ENCODE peak calls at places on chromosomes 7 and 10, in eight cellular contexts. One of them, this sample, is unnamed.

GRCh38 chr10:45373783-45374450 is at the start of gene ALOX5:
- DNase-seq in CD8-positive, alpha-beta T cell: no peak
- DNase-seq in cardiac fibroblast: peak; percentile 13
- DNase-seq in AG04450: no peak
- DNase-seq in tibial artery: peak; percentile 77
- DNase-seq in right lobe of liver: peak; percentile 86
- DNase-seq in fibroblast of lung: no peak
- DNase-seq in endothelial cell: peak; percentile 16
- DNase-seq in this sample: peak; percentile 58

GRCh38 chr10:5423774-5424173 is 11.4 kb downstream of the NET1 start:
- DNase-seq in CD8-positive, alpha-beta T cell: no peak
- DNase-seq in cardiac fibroblast: no peak
- DNase-seq in AG04450: no peak
- DNase-seq in tibial artery: no peak
- DNase-seq in right lobe of liver: no peak
- DNase-seq in fibroblast of lung: no peak
- DNase-seq in endothelial cell: no peak
- DNase-seq in this sample: no peak

GRCh38 chr10:3882855-3883254 is 97.8 kb upstream of the KLF6 start:
- DNase-seq in CD8-positive, alpha-beta T cell: peak; percentile 19
- DNase-seq in cardiac fibroblast: no peak
- DNase-seq in AG04450: no peak
- DNase-seq in tibial artery: no peak
- DNase-seq in right lobe of liver: no peak
- DNase-seq in fibroblast of lung: no peak
- DNase-seq in endothelial cell: no peak
- DNase-seq in this sample: no peak

GRCh38 chr7:32395168-32395567 is 95.0 kb downstream of the LSM5 start:
- DNase-seq in CD8-positive, alpha-beta T cell: no peak
- DNase-seq in cardiac fibroblast: no peak
- DNase-seq in AG04450: no peak
- DNase-seq in tibial artery: no peak
- DNase-seq in right lobe of liver: no peak
- DNase-seq in fibroblast of lung: no peak
- DNase-seq in endothelial cell: no peak
- DNase-seq in this sample: no peak

GRCh38 chr7:73342645-73343044 is 14.7 kb downstream of the FKBP6 start:
- DNase-seq in CD8-positive, alpha-beta T cell: no peak
- DNase-seq in cardiac fibroblast: peak; percentile 73
- DNase-seq in AG04450: peak; percentile 33
- DNase-seq in tibial artery: no peak
- DNase-seq in right lobe of liver: no peak
- DNase-seq in fibroblast of lung: peak; percentile 78
- DNase-seq in endothelial cell: peak; percentile 25
- DNase-seq in this sample: no peak

GRCh38 chr7:80722596-80723141 is 84.2 kb downstream of the CD36 start:
- DNase-seq in CD8-positive, alpha-beta T cell: no peak
- DNase-seq in cardiac fibroblast: peak; percentile 98
- DNase-seq in AG04450: peak; percentile 99
- DNase-seq in tibial artery: peak; percentile 87
- DNase-seq in right lobe of liver: no peak
- DNase-seq in fibroblast of lung: peak; percentile 100
- DNase-seq in endothelial cell: no peak
- DNase-seq in this sample: no peak

GRCh38 chr7:140316165-140316661 is 82.1 kb downstream of the SLC37A3 start:
- DNase-seq in CD8-positive, alpha-beta T cell: no peak
- DNase-seq in cardiac fibroblast: peak; percentile 81
- DNase-seq in AG04450: peak; percentile 16
- DNase-seq in tibial artery: peak; percentile 94
- DNase-seq in right lobe of liver: no peak
- DNase-seq in fibroblast of lung: peak; percentile 62
- DNase-seq in endothelial cell: no peak
- DNase-seq in this sample: no peak

GRCh38 chr7:93890041-93890463 is 501 bp downstream of the TFPI2 start:
- DNase-seq in CD8-positive, alpha-beta T cell: no peak
- DNase-seq in cardiac fibroblast: peak; percentile 72
- DNase-seq in AG04450: no peak
- DNase-seq in tibial artery: no peak
- DNase-seq in right lobe of liver: no peak
- DNase-seq in fibroblast of lung: peak; percentile 60
- DNase-seq in endothelial cell: peak; percentile 36
- DNase-seq in this sample: no peak

GRCh38 chr10:87670591-87670990 is 10.9 kb downstream of the PAPSS2 start:
- DNase-seq in CD8-positive, alpha-beta T cell: no peak
- DNase-seq in cardiac fibroblast: no peak
- DNase-seq in AG04450: no peak
- DNase-seq in tibial artery: no peak
- DNase-seq in right lobe of liver: no peak
- DNase-seq in fibroblast of lung: no peak
- DNase-seq in endothelial cell: no peak
- DNase-seq in this sample: no peak

GRCh38 chr10:120503695-120504094 is 46.7 kb downstream of the PLPP4 start:
- DNase-seq in CD8-positive, alpha-beta T cell: no peak
- DNase-seq in cardiac fibroblast: no peak
- DNase-seq in AG04450: no peak
- DNase-seq in tibial artery: no peak
- DNase-seq in right lobe of liver: no peak
- DNase-seq in fibroblast of lung: no peak
- DNase-seq in endothelial cell: no peak
- DNase-seq in this sample: no peak

GRCh38 chr7:137160236-137160635 is 183.3 kb downstream of the PTN start:
- DNase-seq in CD8-positive, alpha-beta T cell: no peak
- DNase-seq in cardiac fibroblast: no peak
- DNase-seq in AG04450: no peak
- DNase-seq in tibial artery: no peak
- DNase-seq in right lobe of liver: no peak
- DNase-seq in fibroblast of lung: peak; percentile 12
- DNase-seq in endothelial cell: no peak
- DNase-seq in this sample: no peak

GRCh38 chr7:95723583-95724180 is 48.7 kb upstream of the DYNC1I1 start:
- DNase-seq in CD8-positive, alpha-beta T cell: no peak
- DNase-seq in cardiac fibroblast: peak; percentile 60
- DNase-seq in AG04450: no peak
- DNase-seq in tibial artery: no peak
- DNase-seq in right lobe of liver: no peak
- DNase-seq in fibroblast of lung: peak; percentile 55
- DNase-seq in endothelial cell: peak; percentile 56
- DNase-seq in this sample: no peak

DNA sequence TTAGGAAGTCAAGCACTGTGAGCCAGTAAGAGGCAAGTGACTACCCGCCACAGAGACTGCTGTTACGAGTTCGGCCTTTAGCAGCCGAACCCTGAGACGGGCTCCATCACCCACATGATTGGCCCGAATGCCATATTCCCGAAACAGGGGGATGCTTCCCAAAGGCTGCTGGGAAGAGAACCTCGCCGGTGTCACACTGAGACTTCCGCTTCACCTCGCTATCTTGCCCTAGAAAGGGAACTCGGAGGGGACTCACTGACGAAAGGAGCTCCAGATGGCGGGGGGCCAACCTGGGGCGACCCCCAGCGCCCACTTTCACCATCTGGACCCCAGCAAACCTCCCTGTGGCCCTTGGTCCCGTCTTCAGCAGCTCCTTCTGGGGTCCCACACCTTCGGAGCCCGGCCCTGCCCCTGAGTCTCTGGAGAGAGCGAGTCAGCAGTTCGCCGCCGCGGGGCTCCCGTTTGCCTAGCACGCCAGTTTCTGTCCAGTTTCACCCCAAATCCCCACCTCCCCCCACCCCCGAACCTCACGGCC is 547 bp downstream of the HPS1 start:
- DNase-seq in CD8-positive, alpha-beta T cell: no peak
- DNase-seq in cardiac fibroblast: peak; percentile 34
- DNase-seq in AG04450: no peak
- DNase-seq in tibial artery: no peak
- DNase-seq in right lobe of liver: peak; percentile 68
- DNase-seq in fibroblast of lung: peak; percentile 19
- DNase-seq in endothelial cell: peak; percentile 41
- DNase-seq in this sample: no peak
- TF ChIP-seq CTCF in CD8-positive, alpha-beta T cell: no peak
- TF ChIP-seq CTCF in cardiac fibroblast: no peak
- TF ChIP-seq CTCF in AG04450: no peak
- TF ChIP-seq CTCF in tibial artery: no peak
- TF ChIP-seq CTCF in right lobe of liver: no peak
- TF ChIP-seq CTCF in fibroblast of lung: no peak
- TF ChIP-seq CTCF in endothelial cell: no peak
- TF ChIP-seq CTCF in this sample: no peak

GRCh38 chr10:132298038-132298935 is 9.5 kb downstream of the STK32C start:
- DNase-seq in CD8-positive, alpha-beta T cell: no peak
- DNase-seq in cardiac fibroblast: no peak
- DNase-seq in AG04450: no peak
- DNase-seq in tibial artery: peak; percentile 51
- DNase-seq in right lobe of liver: peak; percentile 35
- DNase-seq in fibroblast of lung: no peak
- DNase-seq in endothelial cell: no peak
- DNase-seq in this sample: no peak

GRCh38 chr10:132301371-132302330 is 6.1 kb downstream of the STK32C start:
- DNase-seq in CD8-positive, alpha-beta T cell: no peak
- DNase-seq in cardiac fibroblast: no peak
- DNase-seq in AG04450: no peak
- DNase-seq in tibial artery: peak; percentile 60
- DNase-seq in right lobe of liver: peak; percentile 39
- DNase-seq in fibroblast of lung: no peak
- DNase-seq in endothelial cell: no peak
- DNase-seq in this sample: no peak

GRCh38 chr10:132299381-132300336 is 8.1 kb downstream of the STK32C start:
- DNase-seq in CD8-positive, alpha-beta T cell: no peak
- DNase-seq in cardiac fibroblast: no peak
- DNase-seq in AG04450: no peak
- DNase-seq in tibial artery: peak; percentile 44
- DNase-seq in right lobe of liver: peak; percentile 48
- DNase-seq in fibroblast of lung: no peak
- DNase-seq in endothelial cell: no peak
- DNase-seq in this sample: no peak

GRCh38 chr10:132302421-132302820 is 5.3 kb downstream of the STK32C start:
- DNase-seq in CD8-positive, alpha-beta T cell: no peak
- DNase-seq in cardiac fibroblast: no peak
- DNase-seq in AG04450: no peak
- DNase-seq in tibial artery: peak; percentile 51
- DNase-seq in right lobe of liver: no peak
- DNase-seq in fibroblast of lung: no peak
- DNase-seq in endothelial cell: no peak
- DNase-seq in this sample: no peak

GRCh38 chr10:132300582-132300981 is 7.2 kb downstream of the STK32C start:
- DNase-seq in CD8-positive, alpha-beta T cell: no peak
- DNase-seq in cardiac fibroblast: no peak
- DNase-seq in AG04450: no peak
- DNase-seq in tibial artery: peak; percentile 54
- DNase-seq in right lobe of liver: peak; percentile 27
- DNase-seq in fibroblast of lung: no peak
- DNase-seq in endothelial cell: no peak
- DNase-seq in this sample: no peak
- TF ChIP-seq CTCF in CD8-positive, alpha-beta T cell: no peak
- TF ChIP-seq CTCF in cardiac fibroblast: no peak
- TF ChIP-seq CTCF in AG04450: no peak
- TF ChIP-seq CTCF in tibial artery: no peak
- TF ChIP-seq CTCF in right lobe of liver: no peak
- TF ChIP-seq CTCF in fibroblast of lung: no peak
- TF ChIP-seq CTCF in endothelial cell: no peak
- TF ChIP-seq CTCF in this sample: no peak

GRCh38 chr10:125820705-125821104 is 2.4 kb downstream of the UROS start:
- DNase-seq in CD8-positive, alpha-beta T cell: no peak
- DNase-seq in cardiac fibroblast: no peak
- DNase-seq in AG04450: no peak
- DNase-seq in tibial artery: no peak
- DNase-seq in right lobe of liver: no peak
- DNase-seq in fibroblast of lung: no peak
- DNase-seq in endothelial cell: no peak
- DNase-seq in this sample: no peak

GRCh38 chr10:125824736-125825135 is 1.4 kb downstream of the BCCIP start:
- DNase-seq in CD8-positive, alpha-beta T cell: no peak
- DNase-seq in cardiac fibroblast: no peak
- DNase-seq in AG04450: no peak
- DNase-seq in tibial artery: no peak
- DNase-seq in right lobe of liver: no peak
- DNase-seq in fibroblast of lung: no peak
- DNase-seq in endothelial cell: no peak
- DNase-seq in this sample: no peak

GRCh38 chr10:125823663-125824251 is 411 bp downstream of the BCCIP start:
- DNase-seq in CD8-positive, alpha-beta T cell: no peak
- DNase-seq in cardiac fibroblast: peak; percentile 4
- DNase-seq in AG04450: no peak
- DNase-seq in tibial artery: no peak
- DNase-seq in right lobe of liver: no peak
- DNase-seq in fibroblast of lung: peak; percentile 3
- DNase-seq in endothelial cell: peak; percentile 12
- DNase-seq in this sample: no peak

GRCh38 chr10:125827133-125827532 is 3.8 kb downstream of the BCCIP start:
- DNase-seq in CD8-positive, alpha-beta T cell: no peak
- DNase-seq in cardiac fibroblast: no peak
- DNase-seq in AG04450: no peak
- DNase-seq in tibial artery: no peak
- DNase-seq in right lobe of liver: no peak
- DNase-seq in fibroblast of lung: no peak
- DNase-seq in endothelial cell: no peak
- DNase-seq in this sample: no peak

GRCh38 chr10:125822878-125823662 is at the start of the genes BCCIP and UROS:
- DNase-seq in CD8-positive, alpha-beta T cell: peak; percentile 96
- DNase-seq in cardiac fibroblast: peak; percentile 93
- DNase-seq in AG04450: peak; percentile 84
- DNase-seq in tibial artery: peak; percentile 93
- DNase-seq in right lobe of liver: peak; percentile 94
- DNase-seq in fibroblast of lung: peak; percentile 91
- DNase-seq in endothelial cell: peak; percentile 82
- DNase-seq in this sample: peak; percentile 87
- TF ChIP-seq CTCF in CD8-positive, alpha-beta T cell: no peak
- TF ChIP-seq CTCF in cardiac fibroblast: no peak
- TF ChIP-seq CTCF in AG04450: no peak
- TF ChIP-seq CTCF in tibial artery: no peak
- TF ChIP-seq CTCF in right lobe of liver: no peak
- TF ChIP-seq CTCF in fibroblast of lung: no peak
- TF ChIP-seq CTCF in endothelial cell: no peak
- TF ChIP-seq CTCF in this sample: no peak

DNA sequence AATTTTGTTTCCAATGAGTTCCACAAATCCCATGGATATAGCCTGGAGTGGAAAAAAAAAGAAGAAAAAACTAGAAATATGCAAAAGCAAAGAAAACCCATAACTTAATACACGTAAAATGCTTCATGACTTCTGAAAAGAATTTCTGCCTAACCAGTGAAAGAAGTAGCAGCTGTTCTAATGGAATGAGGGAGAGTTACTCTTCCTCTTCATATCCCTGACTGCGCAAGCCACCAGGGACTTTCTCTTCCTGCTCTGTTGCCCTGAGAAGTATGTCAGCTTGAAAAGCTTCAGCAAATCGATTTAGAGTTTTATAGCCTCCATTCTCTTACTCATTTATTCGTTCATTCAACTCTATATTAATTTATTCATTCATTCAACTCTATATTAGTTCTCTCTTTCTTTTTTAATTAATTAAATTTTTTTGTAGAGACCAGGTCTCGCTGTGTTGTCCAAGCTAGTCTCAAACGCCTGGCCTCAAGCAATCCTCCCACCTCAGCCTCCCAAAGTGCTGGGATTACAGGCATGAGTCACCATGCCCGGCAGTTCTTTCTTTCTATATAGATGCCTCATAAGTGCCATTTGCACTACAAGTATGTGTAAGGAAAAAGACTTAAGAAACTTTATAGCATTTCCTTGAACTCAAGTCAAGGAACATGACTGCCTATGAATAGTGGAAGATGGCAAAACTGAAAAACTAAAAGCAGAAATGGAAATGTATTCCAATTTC is 447.4 kb upstream of the NRP1 start:
- DNase-seq in CD8-positive, alpha-beta T cell: no peak
- DNase-seq in cardiac fibroblast: peak; percentile 20
- DNase-seq in AG04450: no peak
- DNase-seq in tibial artery: no peak
- DNase-seq in right lobe of liver: no peak
- DNase-seq in fibroblast of lung: no peak
- DNase-seq in endothelial cell: no peak
- DNase-seq in this sample: no peak
- TF ChIP-seq CTCF in CD8-positive, alpha-beta T cell: no peak
- TF ChIP-seq CTCF in cardiac fibroblast: no peak
- TF ChIP-seq CTCF in AG04450: no peak
- TF ChIP-seq CTCF in tibial artery: no peak
- TF ChIP-seq CTCF in right lobe of liver: no peak
- TF ChIP-seq CTCF in fibroblast of lung: no peak
- TF ChIP-seq CTCF in endothelial cell: no peak
- TF ChIP-seq CTCF in this sample: no peak

This sample was measured in mesothelial cell of epicardium.